ENCODE peak calls at places on chromosomes 6 and 20, in nine cellular contexts. One of them, this sample, is unnamed.

GRCh38 chr6:15096894-15097837 is 148.7 kb upstream of the JARID2 start:
- DNase-seq in heart left ventricle: no peak
- DNase-seq in body of pancreas: no peak
- DNase-seq in esophagus squamous epithelium: no peak
- DNase-seq in HCT116: no peak
- DNase-seq in spleen: no peak
- DNase-seq in IMR-90: peak; percentile 36
- DNase-seq in A549: no peak
- DNase-seq in stomach: no peak
- DNase-seq in this sample: no peak

GRCh38 chr6:26301638-26302037 is 63.4 kb upstream of the BTN3A2 start:
- DNase-seq in spleen: no peak
- DNase-seq in IMR-90: no peak
- DNase-seq in heart left ventricle: no peak
- DNase-seq in esophagus squamous epithelium: no peak
- DNase-seq in stomach: no peak
- DNase-seq in A549: no peak
- DNase-seq in HCT116: no peak
- DNase-seq in body of pancreas: no peak
- DNase-seq in this sample: no peak

GRCh38 chr6:87779542-87779941 is 77.5 kb upstream of the AKIRIN2 start:
- DNase-seq in esophagus squamous epithelium: no peak
- DNase-seq in heart left ventricle: no peak
- DNase-seq in stomach: no peak
- DNase-seq in HCT116: no peak
- DNase-seq in spleen: no peak
- DNase-seq in body of pancreas: no peak
- DNase-seq in A549: no peak
- DNase-seq in IMR-90: no peak
- DNase-seq in this sample: no peak

GRCh38 chr6:133871131-133871530 is 17.8 kb upstream of the TCF21 start:
- DNase-seq in IMR-90: no peak
- DNase-seq in HCT116: no peak
- DNase-seq in spleen: no peak
- DNase-seq in body of pancreas: no peak
- DNase-seq in esophagus squamous epithelium: no peak
- DNase-seq in stomach: no peak
- DNase-seq in heart left ventricle: no peak
- DNase-seq in A549: no peak
- DNase-seq in this sample: no peak

GRCh38 chr6:113122060-113122459 is 735.1 kb upstream of the MARCKS start:
- DNase-seq in esophagus squamous epithelium: no peak
- DNase-seq in body of pancreas: peak; percentile 3
- DNase-seq in stomach: no peak
- DNase-seq in A549: peak; percentile 83
- DNase-seq in IMR-90: peak; percentile 87
- DNase-seq in HCT116: peak; percentile 73
- DNase-seq in spleen: no peak
- DNase-seq in heart left ventricle: peak; percentile 18
- DNase-seq in this sample: no peak

GRCh38 chr20:2542361-2542760 is 6.0 kb downstream of the TMC2 start:
- DNase-seq in IMR-90: no peak
- DNase-seq in body of pancreas: no peak
- DNase-seq in stomach: no peak
- DNase-seq in heart left ventricle: no peak
- DNase-seq in A549: no peak
- DNase-seq in HCT116: no peak
- DNase-seq in spleen: no peak
- DNase-seq in esophagus squamous epithelium: no peak
- DNase-seq in this sample: no peak

GRCh38 chr6:4636141-4636880 is 139.9 kb upstream of the CDYL start:
- DNase-seq in heart left ventricle: no peak
- DNase-seq in A549: no peak
- DNase-seq in HCT116: no peak
- DNase-seq in esophagus squamous epithelium: no peak
- DNase-seq in spleen: no peak
- DNase-seq in stomach: no peak
- DNase-seq in IMR-90: no peak
- DNase-seq in body of pancreas: no peak
- DNase-seq in this sample: no peak

GRCh38 chr6:85865665-85866372 is 223.1 kb upstream of the SYNCRIP start:
- DNase-seq in spleen: no peak
- DNase-seq in HCT116: peak; percentile 3
- DNase-seq in A549: peak; percentile 12
- DNase-seq in stomach: no peak
- DNase-seq in IMR-90: peak; percentile 71
- DNase-seq in esophagus squamous epithelium: no peak
- DNase-seq in body of pancreas: peak; percentile 39
- DNase-seq in heart left ventricle: no peak
- DNase-seq in this sample: peak; percentile 27

DNA sequence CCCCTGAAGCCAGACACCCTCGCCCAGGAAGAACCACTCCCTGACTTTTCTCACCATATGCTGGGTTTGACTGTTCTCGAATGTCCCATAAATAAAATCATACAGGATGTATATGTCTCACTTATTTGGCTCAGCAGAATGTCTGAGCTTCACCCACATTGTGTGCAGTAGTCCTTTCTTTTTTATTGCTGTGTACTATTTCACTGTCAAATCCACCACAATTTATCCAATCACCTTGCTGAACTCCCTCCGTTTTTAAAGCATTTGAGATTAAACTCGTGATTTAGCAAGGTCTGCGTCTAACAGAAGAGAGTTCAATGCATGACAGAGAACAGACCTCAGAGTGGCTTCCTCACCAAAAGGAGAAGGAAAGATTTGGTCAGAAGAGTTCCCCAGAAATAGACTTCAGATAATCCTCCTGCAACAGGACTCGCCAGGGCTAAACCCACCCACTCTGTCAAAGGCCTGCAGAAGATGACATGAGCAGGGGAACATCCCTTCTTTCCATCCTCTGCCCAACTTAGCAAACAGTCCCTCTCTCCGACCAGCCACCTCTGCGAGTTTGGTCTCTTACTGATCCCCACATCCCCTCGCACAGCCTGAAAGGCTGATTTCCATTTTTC is 7.6 kb downstream of the NFATC2 start:
- DNase-seq in spleen: no peak
- DNase-seq in esophagus squamous epithelium: no peak
- DNase-seq in IMR-90: no peak
- DNase-seq in HCT116: no peak
- DNase-seq in heart left ventricle: no peak
- DNase-seq in A549: no peak
- DNase-seq in stomach: no peak
- DNase-seq in body of pancreas: peak; percentile 20
- DNase-seq in this sample: no peak
- H3K27ac ChIP-seq in spleen: peak overlapping the region; percentile 3
- H3K27ac ChIP-seq in esophagus squamous epithelium: peak overlapping the region; percentile 15
- H3K27ac ChIP-seq in IMR-90: no peak overlapping the region
- H3K27ac ChIP-seq in HCT116: no peak overlapping the region
- H3K27ac ChIP-seq in heart left ventricle: peak overlapping the region; percentile 75
- H3K27ac ChIP-seq in A549: no peak overlapping the region
- H3K27ac ChIP-seq in stomach: peak overlapping the region; percentile 64
- H3K27ac ChIP-seq in body of pancreas: no peak overlapping the region
- H3K27ac ChIP-seq in this sample: no peak overlapping the region

GRCh38 chr20:20606046-20606445 is 106.4 kb downstream of the RALGAPA2 start:
- DNase-seq in A549: no peak
- DNase-seq in stomach: no peak
- DNase-seq in spleen: no peak
- DNase-seq in esophagus squamous epithelium: no peak
- DNase-seq in heart left ventricle: no peak
- DNase-seq in IMR-90: no peak
- DNase-seq in body of pancreas: no peak
- DNase-seq in HCT116: no peak
- DNase-seq in this sample: no peak

GRCh38 chr20:20606881-20607280 is 105.6 kb downstream of the RALGAPA2 start:
- DNase-seq in body of pancreas: no peak
- DNase-seq in HCT116: no peak
- DNase-seq in A549: no peak
- DNase-seq in heart left ventricle: no peak
- DNase-seq in IMR-90: no peak
- DNase-seq in esophagus squamous epithelium: no peak
- DNase-seq in spleen: no peak
- DNase-seq in stomach: no peak
- DNase-seq in this sample: no peak

GRCh38 chr20:20604357-20604756 is 108.1 kb downstream of the RALGAPA2 start:
- DNase-seq in spleen: no peak
- DNase-seq in A549: no peak
- DNase-seq in esophagus squamous epithelium: no peak
- DNase-seq in IMR-90: no peak
- DNase-seq in HCT116: no peak
- DNase-seq in stomach: no peak
- DNase-seq in heart left ventricle: no peak
- DNase-seq in body of pancreas: no peak
- DNase-seq in this sample: no peak

GRCh38 chr20:20604907-20605306 is 107.5 kb downstream of the RALGAPA2 start:
- DNase-seq in A549: no peak
- DNase-seq in stomach: no peak
- DNase-seq in HCT116: no peak
- DNase-seq in spleen: no peak
- DNase-seq in heart left ventricle: no peak
- DNase-seq in body of pancreas: no peak
- DNase-seq in IMR-90: no peak
- DNase-seq in esophagus squamous epithelium: no peak
- DNase-seq in this sample: no peak

DNA sequence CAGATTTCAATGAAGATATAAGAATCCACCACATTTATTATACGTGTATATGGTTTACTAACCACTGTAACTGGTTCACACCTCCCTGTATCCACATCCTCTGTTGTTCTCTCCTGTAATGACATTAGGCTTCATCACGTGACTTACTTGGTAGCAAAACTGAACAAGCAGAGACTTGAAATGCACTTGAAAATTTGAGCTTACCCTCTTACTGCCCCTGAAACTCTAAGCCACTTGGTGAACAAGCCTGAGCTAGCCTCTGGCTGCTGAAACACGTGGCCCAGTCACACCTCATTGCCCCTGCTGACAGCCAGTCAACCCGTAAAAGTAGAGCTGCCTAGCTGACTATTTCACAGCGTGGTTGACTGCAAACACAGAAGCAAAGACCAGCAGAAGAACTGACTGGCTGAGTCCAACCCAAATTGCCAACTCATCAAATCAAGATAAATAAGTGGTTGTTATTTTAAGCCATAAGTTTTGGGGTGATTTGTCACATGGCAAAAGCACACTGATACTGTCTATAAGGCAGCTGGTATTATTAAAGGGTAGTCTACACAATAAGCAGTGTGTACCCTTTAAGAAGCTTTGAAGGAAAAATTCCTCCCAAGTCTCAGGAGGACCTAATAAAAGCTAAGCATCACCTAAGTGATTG is 109.0 kb downstream of the RALGAPA2 start:
- DNase-seq in body of pancreas: no peak
- DNase-seq in A549: no peak
- DNase-seq in IMR-90: no peak
- DNase-seq in esophagus squamous epithelium: no peak
- DNase-seq in heart left ventricle: no peak
- DNase-seq in HCT116: no peak
- DNase-seq in spleen: peak; percentile 78
- DNase-seq in stomach: no peak
- DNase-seq in this sample: no peak
- TF ChIP-seq POLR2A in body of pancreas: no peak
- TF ChIP-seq POLR2A in A549: no peak
- TF ChIP-seq POLR2A in IMR-90: no peak
- TF ChIP-seq POLR2A in esophagus squamous epithelium: no peak
- TF ChIP-seq POLR2A in heart left ventricle: no peak
- TF ChIP-seq POLR2A in HCT116: no peak
- TF ChIP-seq POLR2A in spleen: no peak
- TF ChIP-seq POLR2A in stomach: no peak
- TF ChIP-seq POLR2A in this sample: no peak

GRCh38 chr20:34561661-34562060 is 3.1 kb downstream of the MAP1LC3A start:
- DNase-seq in body of pancreas: no peak
- DNase-seq in A549: no peak
- DNase-seq in spleen: no peak
- DNase-seq in IMR-90: no peak
- DNase-seq in heart left ventricle: no peak
- DNase-seq in HCT116: no peak
- DNase-seq in stomach: no peak
- DNase-seq in esophagus squamous epithelium: no peak
- DNase-seq in this sample: no peak
- TF ChIP-seq CTCF in body of pancreas: no peak
- TF ChIP-seq CTCF in A549: no peak
- TF ChIP-seq CTCF in spleen: no peak
- TF ChIP-seq CTCF in IMR-90: no peak
- TF ChIP-seq CTCF in heart left ventricle: no peak
- TF ChIP-seq CTCF in HCT116: no peak
- TF ChIP-seq CTCF in stomach: no peak
- TF ChIP-seq CTCF in esophagus squamous epithelium: no peak
- TF ChIP-seq CTCF in this sample: no peak

GRCh38 chr20:38256021-38256420 is 4.5 kb downstream of the KIAA1755 start:
- DNase-seq in A549: no peak
- DNase-seq in esophagus squamous epithelium: no peak
- DNase-seq in stomach: no peak
- DNase-seq in spleen: no peak
- DNase-seq in body of pancreas: no peak
- DNase-seq in IMR-90: no peak
- DNase-seq in heart left ventricle: no peak
- DNase-seq in HCT116: no peak
- DNase-seq in this sample: no peak

GRCh38 chr20:38249536-38250310 is 10.8 kb downstream of the KIAA1755 start:
- DNase-seq in stomach: no peak
- DNase-seq in A549: no peak
- DNase-seq in HCT116: no peak
- DNase-seq in body of pancreas: no peak
- DNase-seq in spleen: peak; percentile 39
- DNase-seq in heart left ventricle: no peak
- DNase-seq in IMR-90: peak; percentile 38
- DNase-seq in esophagus squamous epithelium: no peak
- DNase-seq in this sample: no peak

GRCh38 chr20:38250607-38251006 is 9.9 kb downstream of the KIAA1755 start:
- DNase-seq in stomach: no peak
- DNase-seq in spleen: peak; percentile 10
- DNase-seq in heart left ventricle: no peak
- DNase-seq in A549: no peak
- DNase-seq in IMR-90: no peak
- DNase-seq in esophagus squamous epithelium: no peak
- DNase-seq in body of pancreas: no peak
- DNase-seq in HCT116: no peak
- DNase-seq in this sample: no peak

GRCh38 chr20:38255389-38255788 is 5.1 kb downstream of the KIAA1755 start:
- DNase-seq in esophagus squamous epithelium: no peak
- DNase-seq in A549: no peak
- DNase-seq in spleen: no peak
- DNase-seq in body of pancreas: no peak
- DNase-seq in HCT116: no peak
- DNase-seq in IMR-90: peak; percentile 59
- DNase-seq in heart left ventricle: peak; percentile 49
- DNase-seq in stomach: no peak
- DNase-seq in this sample: peak; percentile 59

DNA sequence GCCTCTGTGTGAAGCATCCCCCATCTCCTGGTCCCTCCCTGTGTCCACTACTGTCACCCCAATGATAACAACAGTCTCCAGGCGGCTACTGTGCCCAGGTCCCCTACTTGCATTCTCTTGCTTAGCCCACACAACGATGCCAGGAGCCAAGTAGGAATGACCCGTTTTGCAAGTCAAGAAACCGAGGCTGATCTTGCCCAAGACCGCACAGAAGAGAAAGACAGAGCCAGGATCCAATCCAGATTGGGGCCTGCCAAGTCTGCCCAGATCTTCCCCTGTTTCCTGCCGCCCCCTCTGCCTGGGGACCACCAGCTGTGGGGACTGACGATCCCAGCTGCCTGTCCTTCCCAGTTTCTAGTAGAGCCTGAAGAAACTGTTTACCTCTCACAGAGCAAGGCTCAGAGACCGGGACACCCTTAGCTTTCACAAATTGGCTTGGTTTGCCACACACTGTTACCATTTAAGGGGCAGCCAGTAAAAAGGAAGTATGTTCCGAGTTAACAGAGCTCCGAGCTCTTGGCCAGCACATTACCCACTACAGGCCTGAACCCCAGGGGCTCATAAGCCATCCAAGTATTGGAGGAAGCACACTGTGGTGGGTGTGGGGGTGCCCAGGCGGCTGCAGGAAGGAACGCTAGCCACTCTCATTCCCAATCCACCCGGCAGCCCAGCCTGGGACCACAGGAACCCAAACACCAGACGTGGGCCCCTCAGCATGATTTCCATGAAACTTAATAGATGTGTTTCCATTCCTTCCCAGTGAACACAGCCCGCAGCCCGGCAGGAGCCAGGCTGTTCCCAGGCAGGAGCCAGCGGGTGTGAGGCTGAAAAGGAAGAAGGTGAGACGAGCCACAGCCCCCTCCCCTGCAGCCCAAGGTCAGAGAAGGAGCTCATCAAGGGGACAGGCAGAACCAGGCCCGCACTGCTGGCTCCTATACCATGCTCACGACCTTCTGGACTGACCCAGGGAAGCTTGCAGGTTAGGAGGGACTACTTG is 7.9 kb downstream of the KIAA1755 start:
- DNase-seq in IMR-90: peak; percentile 41
- DNase-seq in esophagus squamous epithelium: no peak
- DNase-seq in body of pancreas: no peak
- DNase-seq in heart left ventricle: no peak
- DNase-seq in stomach: no peak
- DNase-seq in spleen: no peak
- DNase-seq in HCT116: no peak
- DNase-seq in A549: no peak
- DNase-seq in this sample: no peak
- H3K27ac ChIP-seq in IMR-90: peak overlapping the region; percentile 37
- H3K27ac ChIP-seq in esophagus squamous epithelium: peak overlapping the region; percentile 83
- H3K27ac ChIP-seq in body of pancreas: no peak overlapping the region
- H3K27ac ChIP-seq in heart left ventricle: no peak overlapping the region
- H3K27ac ChIP-seq in stomach: peak overlapping the region; percentile 63
- H3K27ac ChIP-seq in spleen: no peak overlapping the region
- H3K27ac ChIP-seq in HCT116: no peak overlapping the region
- H3K27ac ChIP-seq in A549: no peak overlapping the region
- H3K27ac ChIP-seq in this sample: peak overlapping the region; percentile 76